ENCODE peak calls at places on chromosomes 7 and 10, in five cellular contexts. P is HepG2, I is foreskin fibroblast, D is heart left ventricle, U is mesendoderm. B is an unnamed sample.

GRCh38 chr10:78549536-78549935 is 515.9 kb downstream of the RPS24 start:
- DNase-seq in P (no peak), I (no peak), D (no peak), U (no peak), B (no peak)

GRCh38 chr10:123858039-123858740 is 33.4 kb downstream of the CPXM2 start:
- DNase-seq in P (no peak), I (peak), D (no peak), U (no peak), B (no peak)

GRCh38 chr7:99729501-99730261 is 5.3 kb downstream of the CYP3A7 start:
- DNase-seq in P (peak), I (peak), D (no peak), U (no peak), B (no peak)

GRCh38 chr10:60299390-60299778 is 90.3 kb downstream of the ANK3 start:
- DNase-seq in P (no peak), I (no peak), D (no peak), U (no peak), B (no peak)

GRCh38 chr10:27513451-27514191 is 9.5 kb downstream of the RAB18 start:
- DNase-seq in P (no peak), I (peak), D (no peak), U (peak), B (no peak)

GRCh38 chr10:35451103-35452016 is 115.1 kb downstream of the CCNY start:
- DNase-seq in P (no peak), I (peak), D (no peak), U (no peak), B (no peak)

GRCh38 chr7:82044497-82045080 is 274.7 kb upstream of the HGF start:
- DNase-seq in P (peak), I (peak), D (peak), U (peak), B (no peak)

GRCh38 chr7:7816084-7816483 is 97.7 kb upstream of the RPA3 start:
- DNase-seq in P (no peak), I (no peak), D (no peak), U (no peak), B (peak)

GRCh38 chr10:80567292-80567691 is 29.6 kb downstream of the SH2D4B start:
- DNase-seq in P (no peak), I (no peak), D (no peak), U (peak), B (no peak)

GRCh38 chr7:80533287-80533686 is 21.4 kb upstream of the GNAT3 start:
- DNase-seq in P (no peak), I (peak), D (no peak), U (peak), B (no peak)

GRCh38 chr10:43062402-43063160 is 14.3 kb upstream of the RET start:
- DNase-seq in P (no peak), I (no peak), D (no peak), U (no peak), B (no peak)

GRCh38 chr10:93600861-93601773 is at the start of gene RBP4:
- DNase-seq in P (peak), I (peak), D (no peak), U (peak), B (no peak)

DNA sequence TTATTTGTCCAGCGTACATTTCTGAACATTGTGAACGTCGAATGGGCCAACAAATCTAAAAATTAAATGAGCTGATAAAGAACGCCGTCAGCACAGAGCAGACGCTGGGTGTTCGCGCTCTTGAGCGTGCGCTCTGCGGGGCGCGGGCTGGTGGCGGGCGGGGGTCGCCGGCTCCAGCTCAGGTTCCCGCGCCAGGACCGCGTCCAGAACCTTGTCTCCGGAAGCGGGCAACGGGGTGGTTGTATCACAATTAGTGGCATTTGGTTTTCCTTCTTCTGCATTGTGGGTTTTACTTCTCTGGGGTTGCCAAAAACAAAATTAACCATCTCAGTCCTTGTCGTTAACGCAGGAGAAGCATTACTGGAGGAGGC is 2.4 kb downstream of the CYP2E1 start:
- DNase-seq in P (no peak), I (no peak), D (no peak), U (no peak), B (no peak)
- H3K4me3 ChIP-seq in P (no peak), I (no peak), D (no peak), U (no peak), B (peak)

GRCh38 chr7:70829221-70830059 is 302.5 kb upstream of the GALNT17 start:
- DNase-seq in P (peak), I (peak), D (peak), U (peak), B (peak)
- H3K4me3 ChIP-seq in P (no peak), I (no peak), D (no peak), U (no peak), B (no peak)

DNA sequence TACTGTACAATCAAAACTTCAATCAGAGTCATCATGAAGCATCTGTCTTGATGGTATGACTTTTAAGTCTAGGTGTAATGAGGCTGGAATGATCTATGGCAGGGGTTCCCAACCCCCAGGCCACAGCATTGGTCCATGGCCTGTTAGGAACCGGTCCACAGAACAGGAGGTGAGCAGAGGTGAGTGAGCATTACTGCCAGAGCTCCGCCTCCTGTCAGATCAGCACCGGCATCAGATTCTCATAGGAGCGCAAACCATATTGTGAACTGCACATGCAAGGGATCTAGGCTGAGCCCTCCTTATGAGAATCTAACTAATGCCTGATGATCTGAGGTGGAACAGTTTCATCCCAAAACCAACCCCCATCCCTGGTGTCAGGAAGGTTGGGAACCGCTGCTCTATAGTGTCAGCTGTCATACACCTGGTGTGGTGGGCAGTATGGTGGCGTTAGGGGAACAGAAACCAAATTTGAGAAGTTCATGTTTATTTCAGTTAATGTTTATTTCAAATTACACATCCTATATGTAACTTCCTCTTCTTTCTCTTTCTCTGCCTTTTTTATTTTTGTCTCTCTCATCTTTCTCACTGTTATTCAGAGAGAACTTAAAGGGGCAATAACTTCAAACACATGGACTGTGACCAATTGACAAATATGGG is 432.6 kb downstream of the TNS3 start:
- DNase-seq in P (no peak), I (no peak), D (no peak), U (no peak), B (no peak)
- H3K4me3 ChIP-seq in P (no peak), I (no peak), D (no peak), U (no peak), B (no peak)

GRCh38 chr10:5565671-5566581 is 41.2 kb downstream of the CALML3 start:
- DNase-seq in P (no peak), I (peak), D (no peak), U (no peak), B (no peak)
- H3K4me3 ChIP-seq in P (no peak), I (no peak), D (no peak), U (no peak), B (no peak)